ENCODE peak calls at places on chromosomes 11 and 22, in ten cellular contexts. H is CD8-positive, alpha-beta T cell; Y is fibroblast of mammary gland; R is hippocampal formation; J is HEK293T; M is activated T-cell treated with anti-CD3 and anti-CD28 coated beads for 1 hour; X is iPS-NIHi11; L is stimulated activated CD4-positive, alpha-beta T cell treated with anti-CD3 and anti-CD28 coated beads, Interleukin-2, amount 100 ng/mL, for 24 hours; Z is DMS 273 treated with DMSO at 0.1 percent for 48 hours; C is ELF-1. P is an unnamed sample.

GRCh38 chr11:1916132-1916985 is 3.1 kb upstream of the TNNT3 start:
- DNase-seq in H (no peak), C (no peak), Z (no peak), L (no peak), Y (no peak), J (no peak), X (no peak), R (no peak), M (no peak), P (no peak)

GRCh38 chr22:40723396-40723933 is 44.2 kb downstream of the MCHR1 start:
- DNase-seq in Y (no peak), R (no peak), X (no peak), M (no peak), Z (no peak), J (no peak), C (no peak), H (no peak), L (no peak), P (no peak)

GRCh38 chr11:57482782-57483569 is 22.6 kb downstream of the RTN4RL2 start:
- DNase-seq in L (peak; percentile 75), H (no peak), C (peak; percentile 83), Y (peak; percentile 35), J (no peak), M (peak; percentile 45), X (peak; percentile 92), Z (peak; percentile 42), R (no peak), P (peak; percentile 57)

GRCh38 chr22:48827228-48827810 is 1000.4 kb downstream of the BRD1 start:
- DNase-seq in Z (no peak), M (no peak), J (no peak), R (no peak), C (peak; percentile 31), L (no peak), H (no peak), X (no peak), Y (no peak), P (no peak)

GRCh38 chr11:3849297-3849874 is 6.1 kb upstream of the STIM1 start:
- DNase-seq in L (peak; percentile 61), R (peak; percentile 30), X (no peak), Z (no peak), H (no peak), J (peak; percentile 59), Y (peak; percentile 52), M (no peak), C (no peak), P (no peak)

GRCh38 chr11:3745161-3745560 is 52.2 kb downstream of the NUP98 start:
- DNase-seq in H (no peak), M (no peak), J (no peak), Z (no peak), Y (no peak), C (peak; percentile 22), R (no peak), L (no peak), X (peak; percentile 27), P (no peak)

GRCh38 chr11:46335271-46335670 is 12.0 kb upstream of the DGKZ start:
- DNase-seq in Z (no peak), C (no peak), J (no peak), L (no peak), M (no peak), R (no peak), Y (no peak), H (no peak), X (no peak), P (no peak)

GRCh38 chr11:117882539-117882938 is 6.1 kb upstream of the FXYD6 start:
- DNase-seq in C (no peak), Z (no peak), M (no peak), R (no peak), J (no peak), Y (no peak), H (no peak), X (no peak), L (no peak), P (no peak)

GRCh38 chr11:7270233-7270760 is 18.6 kb downstream of the SYT9 start:
- DNase-seq in Z (no peak), R (no peak), M (no peak), J (no peak), L (no peak), C (no peak), H (no peak), X (no peak), Y (no peak), P (no peak)

GRCh38 chr11:61173456-61173855 is 12.2 kb upstream of the VPS37C start:
- DNase-seq in M (no peak), X (peak; percentile 1), Y (peak; percentile 46), L (no peak), R (no peak), J (no peak), Z (peak; percentile 2), C (no peak), H (no peak), P (no peak)

GRCh38 chr11:2794947-2795346 is 90.6 kb downstream of the CDKN1C start:
- DNase-seq in Y (no peak), L (no peak), X (no peak), H (no peak), J (no peak), R (no peak), C (no peak), M (no peak), Z (no peak), P (no peak)

GRCh38 chr22:47218671-47219070 is 456.2 kb downstream of the TBC1D22A start:
- DNase-seq in R (no peak), Y (no peak), L (no peak), C (no peak), X (no peak), M (no peak), Z (no peak), H (no peak), J (no peak), P (no peak)

GRCh38 chr11:70527046-70527395 is 128.7 kb downstream of the CTTN start:
- DNase-seq in H (no peak), J (no peak), Z (no peak), L (no peak), R (no peak), C (no peak), X (no peak), Y (no peak), M (no peak), P (no peak)

GRCh38 chr11:46918778-46919513 is 596 bp upstream of the LRP4 start:
- DNase-seq in Y (no peak), J (no peak), X (no peak), L (peak; percentile 11), H (no peak), Z (no peak), C (peak; percentile 53), M (no peak), R (no peak), P (no peak)

GRCh38 chr11:94147433-94147845 is 18.8 kb downstream of the PANX1 start:
- DNase-seq in R (no peak), H (no peak), M (no peak), Z (no peak), C (no peak), Y (no peak), X (no peak), L (no peak), J (no peak), P (peak; percentile 66)

GRCh38 chr11:131511794-131512193 is 141.4 kb downstream of the NTM start:
- DNase-seq in M (no peak), J (peak; percentile 26), L (no peak), C (peak; percentile 70), Y (peak; percentile 10), R (no peak), Z (no peak), H (no peak), X (peak; percentile 78), P (no peak)

GRCh38 chr22:28019360-28019759 is 100.3 kb upstream of the PITPNB start:
- DNase-seq in X (no peak), R (no peak), L (no peak), C (no peak), H (no peak), Y (no peak), J (no peak), M (no peak), Z (no peak), P (no peak)

GRCh38 chr11:114316980-114317675 is 20.9 kb downstream of the NNMT start:
- DNase-seq in R (no peak), H (no peak), J (no peak), Z (no peak), M (no peak), L (no peak), Y (peak; percentile 93), X (no peak), C (no peak), P (no peak)

GRCh38 chr11:74417379-74417804 is 19.2 kb upstream of the PGM2L1 start:
- DNase-seq in Z (no peak), L (no peak), Y (peak; percentile 42), M (no peak), J (no peak), X (peak; percentile 25), H (no peak), R (no peak), C (peak; percentile 25), P (peak; percentile 12)

GRCh38 chr22:37199103-37199838 is 11.2 kb upstream of the C1QTNF6 start:
- DNase-seq in Z (peak; percentile 86), L (peak; percentile 99), H (peak; percentile 99), J (peak; percentile 100), X (peak; percentile 99), C (peak; percentile 99), M (peak; percentile 98), Y (peak; percentile 96), R (peak; percentile 94), P (peak; percentile 100)

GRCh38 chr22:16914006-16914405 is 88.8 kb upstream of the XKR3 start:
- DNase-seq in L (no peak), J (no peak), H (no peak), R (no peak), X (no peak), Z (no peak), Y (no peak), M (no peak), C (no peak), P (no peak)

GRCh38 chr11:131816046-131816445 is 445.6 kb downstream of the NTM start:
- DNase-seq in J (no peak), R (no peak), Z (no peak), L (no peak), M (no peak), H (no peak), X (no peak), Y (no peak), C (no peak), P (no peak)

GRCh38 chr11:7413961-7414728 is 71.2 kb upstream of the OLFML1 start:
- DNase-seq in H (no peak), X (peak; percentile 38), L (no peak), R (no peak), M (no peak), Y (no peak), J (no peak), C (peak; percentile 15), Z (no peak), P (no peak)

GRCh38 chr11:71425851-71426250 is 22.3 kb downstream of the DHCR7 start:
- DNase-seq in Z (no peak), R (no peak), C (no peak), H (no peak), X (no peak), J (no peak), Y (peak; percentile 55), L (no peak), M (no peak), P (no peak)

GRCh38 chr11:77332259-77332658 is 30.8 kb upstream of the GDPD4 start:
- DNase-seq in C (no peak), Z (no peak), L (no peak), R (no peak), Y (no peak), J (no peak), H (no peak), X (no peak), M (no peak), P (no peak)

GRCh38 chr11:26944866-26945664 is 48.8 kb upstream of the FIBIN start:
- DNase-seq in X (no peak), Y (peak; percentile 97), C (no peak), H (no peak), Z (no peak), R (no peak), J (no peak), M (no peak), L (no peak), P (no peak)

GRCh38 chr11:84310261-84310660 is 1024.1 kb upstream of the CCDC90B start:
- DNase-seq in R (no peak), H (no peak), Z (no peak), L (no peak), M (no peak), J (no peak), C (no peak), X (no peak), Y (peak; percentile 23), P (no peak)

GRCh38 chr11:64522843-64523242 is 68.2 kb upstream of the SLC22A12 start:
- DNase-seq in Z (no peak), J (no peak), L (no peak), Y (no peak), H (no peak), X (no peak), M (no peak), C (no peak), R (no peak), P (no peak)

P was measured in T-helper 2 cell treated with Interferon-gamma antibody and Interleukin-4, amounts not matched to agents 5 μg/mL and 100 μg/mL, for 36 hours.